ENCODE peak calls at places on chromosomes 1 and 21, in eight cellular contexts. One of them, this sample, is unnamed.
A peak's percentile ranks its signal among the peaks of the same experiment; 100 is the strongest.

GRCh38 chr1:215082532-215083407 is at the start of gene KCNK2:
- DNase-seq in ovary: no peak
- DNase-seq in heart right ventricle: no peak
- DNase-seq in CD4-positive, CD25-positive, alpha-beta regulatory T cell: no peak
- DNase-seq in A673: peak; percentile 16
- DNase-seq in tibial artery: peak; percentile 66
- DNase-seq in GM12864: no peak
- DNase-seq in cardiac muscle cell: peak; percentile 22
- DNase-seq in this sample: no peak

GRCh38 chr1:24717867-24718650 is 27.2 kb upstream of the CLIC4 start:
- DNase-seq in tibial artery: no peak
- DNase-seq in ovary: no peak
- DNase-seq in cardiac muscle cell: peak; percentile 27
- DNase-seq in GM12864: no peak
- DNase-seq in heart right ventricle: no peak
- DNase-seq in CD4-positive, CD25-positive, alpha-beta regulatory T cell: no peak
- DNase-seq in A673: no peak
- DNase-seq in this sample: no peak

GRCh38 chr1:243598433-243598832 is 251.6 kb downstream of the AKT3 start:
- DNase-seq in heart right ventricle: no peak
- DNase-seq in GM12864: peak; percentile 39
- DNase-seq in CD4-positive, CD25-positive, alpha-beta regulatory T cell: peak; percentile 23
- DNase-seq in tibial artery: no peak
- DNase-seq in ovary: no peak
- DNase-seq in cardiac muscle cell: peak; percentile 72
- DNase-seq in A673: no peak
- DNase-seq in this sample: no peak

GRCh38 chr1:69278923-69279322 is 288.8 kb upstream of the LRRC7 start:
- DNase-seq in CD4-positive, CD25-positive, alpha-beta regulatory T cell: no peak
- DNase-seq in heart right ventricle: no peak
- DNase-seq in GM12864: no peak
- DNase-seq in A673: no peak
- DNase-seq in ovary: no peak
- DNase-seq in cardiac muscle cell: no peak
- DNase-seq in tibial artery: no peak
- DNase-seq in this sample: no peak

GRCh38 chr1:85282424-85282823 is 6.0 kb upstream of the BCL10 start:
- DNase-seq in tibial artery: no peak
- DNase-seq in GM12864: no peak
- DNase-seq in CD4-positive, CD25-positive, alpha-beta regulatory T cell: no peak
- DNase-seq in ovary: no peak
- DNase-seq in cardiac muscle cell: no peak
- DNase-seq in heart right ventricle: no peak
- DNase-seq in A673: no peak
- DNase-seq in this sample: no peak

GRCh38 chr1:66478116-66478515 is 55.8 kb upstream of the SGIP1 start:
- DNase-seq in tibial artery: no peak
- DNase-seq in heart right ventricle: no peak
- DNase-seq in ovary: no peak
- DNase-seq in cardiac muscle cell: peak; percentile 58
- DNase-seq in CD4-positive, CD25-positive, alpha-beta regulatory T cell: no peak
- DNase-seq in GM12864: no peak
- DNase-seq in A673: peak; percentile 9
- DNase-seq in this sample: no peak

GRCh38 chr1:8018492-8019228 is 7.4 kb downstream of the ERRFI1 start:
- DNase-seq in tibial artery: no peak
- DNase-seq in A673: peak; percentile 48
- DNase-seq in CD4-positive, CD25-positive, alpha-beta regulatory T cell: no peak
- DNase-seq in ovary: no peak
- DNase-seq in heart right ventricle: no peak
- DNase-seq in cardiac muscle cell: peak; percentile 27
- DNase-seq in GM12864: no peak
- DNase-seq in this sample: no peak

GRCh38 chr1:157739229-157739901 is 37.6 kb downstream of the FCRL2 start:
- DNase-seq in tibial artery: no peak
- DNase-seq in GM12864: no peak
- DNase-seq in ovary: no peak
- DNase-seq in heart right ventricle: no peak
- DNase-seq in CD4-positive, CD25-positive, alpha-beta regulatory T cell: no peak
- DNase-seq in cardiac muscle cell: no peak
- DNase-seq in A673: no peak
- DNase-seq in this sample: no peak

GRCh38 chr1:225617479-225617878 is 35.4 kb downstream of the ENAH start:
- DNase-seq in CD4-positive, CD25-positive, alpha-beta regulatory T cell: no peak
- DNase-seq in heart right ventricle: no peak
- DNase-seq in GM12864: no peak
- DNase-seq in A673: no peak
- DNase-seq in tibial artery: no peak
- DNase-seq in cardiac muscle cell: no peak
- DNase-seq in ovary: no peak
- DNase-seq in this sample: no peak

GRCh38 chr21:45821315-45822001 is 160.1 kb upstream of the COL6A1 start:
- DNase-seq in cardiac muscle cell: no peak
- DNase-seq in heart right ventricle: no peak
- DNase-seq in CD4-positive, CD25-positive, alpha-beta regulatory T cell: no peak
- DNase-seq in ovary: no peak
- DNase-seq in tibial artery: peak; percentile 46
- DNase-seq in A673: no peak
- DNase-seq in GM12864: no peak
- DNase-seq in this sample: no peak

GRCh38 chr1:89633745-89634625 is 1.1 kb downstream of the LRRC8C start:
- DNase-seq in GM12864: no peak
- DNase-seq in A673: peak; percentile 18
- DNase-seq in cardiac muscle cell: peak; percentile 61
- DNase-seq in heart right ventricle: peak; percentile 27
- DNase-seq in CD4-positive, CD25-positive, alpha-beta regulatory T cell: peak; percentile 33
- DNase-seq in tibial artery: no peak
- DNase-seq in ovary: peak; percentile 41
- DNase-seq in this sample: no peak

GRCh38 chr1:64043328-64043727 is 160.1 kb upstream of the UBE2U start:
- DNase-seq in cardiac muscle cell: peak; percentile 38
- DNase-seq in A673: no peak
- DNase-seq in ovary: no peak
- DNase-seq in GM12864: no peak
- DNase-seq in CD4-positive, CD25-positive, alpha-beta regulatory T cell: no peak
- DNase-seq in heart right ventricle: no peak
- DNase-seq in tibial artery: no peak
- DNase-seq in this sample: no peak

GRCh38 chr1:213982515-213982813 is 5.3 kb upstream of the PROX1 start:
- DNase-seq in GM12864: no peak
- DNase-seq in ovary: no peak
- DNase-seq in cardiac muscle cell: no peak
- DNase-seq in CD4-positive, CD25-positive, alpha-beta regulatory T cell: no peak
- DNase-seq in tibial artery: no peak
- DNase-seq in A673: no peak
- DNase-seq in heart right ventricle: no peak
- DNase-seq in this sample: no peak

GRCh38 chr1:23646571-23646970 is 45.0 kb upstream of the RPL11 start:
- DNase-seq in tibial artery: no peak
- DNase-seq in GM12864: no peak
- DNase-seq in cardiac muscle cell: no peak
- DNase-seq in A673: no peak
- DNase-seq in ovary: no peak
- DNase-seq in CD4-positive, CD25-positive, alpha-beta regulatory T cell: no peak
- DNase-seq in heart right ventricle: no peak
- DNase-seq in this sample: no peak

GRCh38 chr1:246182149-246182851 is 324.8 kb downstream of the SMYD3 start:
- DNase-seq in heart right ventricle: no peak
- DNase-seq in CD4-positive, CD25-positive, alpha-beta regulatory T cell: no peak
- DNase-seq in A673: no peak
- DNase-seq in ovary: no peak
- DNase-seq in tibial artery: no peak
- DNase-seq in cardiac muscle cell: no peak
- DNase-seq in GM12864: no peak
- DNase-seq in this sample: no peak

GRCh38 chr1:56634981-56635380 is 10.1 kb upstream of the PRKAA2 start:
- DNase-seq in tibial artery: no peak
- DNase-seq in heart right ventricle: no peak
- DNase-seq in cardiac muscle cell: no peak
- DNase-seq in A673: no peak
- DNase-seq in ovary: no peak
- DNase-seq in CD4-positive, CD25-positive, alpha-beta regulatory T cell: no peak
- DNase-seq in GM12864: no peak
- DNase-seq in this sample: no peak

GRCh38 chr21:39625211-39625895 is 12.6 kb downstream of the B3GALT5 start:
- DNase-seq in A673: no peak
- DNase-seq in cardiac muscle cell: no peak
- DNase-seq in CD4-positive, CD25-positive, alpha-beta regulatory T cell: no peak
- DNase-seq in GM12864: no peak
- DNase-seq in heart right ventricle: no peak
- DNase-seq in tibial artery: no peak
- DNase-seq in ovary: no peak
- DNase-seq in this sample: no peak

GRCh38 chr1:245858022-245858421 is 649.1 kb downstream of the SMYD3 start:
- DNase-seq in A673: peak; percentile 5
- DNase-seq in heart right ventricle: no peak
- DNase-seq in GM12864: no peak
- DNase-seq in ovary: no peak
- DNase-seq in tibial artery: no peak
- DNase-seq in CD4-positive, CD25-positive, alpha-beta regulatory T cell: no peak
- DNase-seq in cardiac muscle cell: no peak
- DNase-seq in this sample: no peak

GRCh38 chr1:64417828-64418227 is 52.1 kb upstream of the CACHD1 start:
- DNase-seq in heart right ventricle: no peak
- DNase-seq in A673: no peak
- DNase-seq in cardiac muscle cell: no peak
- DNase-seq in tibial artery: no peak
- DNase-seq in GM12864: no peak
- DNase-seq in ovary: no peak
- DNase-seq in CD4-positive, CD25-positive, alpha-beta regulatory T cell: no peak
- DNase-seq in this sample: no peak

GRCh38 chr1:160428655-160429054 is 28.3 kb downstream of the VANGL2 start:
- DNase-seq in ovary: no peak
- DNase-seq in cardiac muscle cell: peak; percentile 72
- DNase-seq in heart right ventricle: peak; percentile 50
- DNase-seq in A673: peak; percentile 68
- DNase-seq in GM12864: no peak
- DNase-seq in CD4-positive, CD25-positive, alpha-beta regulatory T cell: peak; percentile 42
- DNase-seq in tibial artery: no peak
- DNase-seq in this sample: no peak

GRCh38 chr1:52911541-52911940 is 10.0 kb downstream of the ECHDC2 start:
- DNase-seq in GM12864: no peak
- DNase-seq in ovary: no peak
- DNase-seq in cardiac muscle cell: no peak
- DNase-seq in heart right ventricle: no peak
- DNase-seq in CD4-positive, CD25-positive, alpha-beta regulatory T cell: no peak
- DNase-seq in A673: no peak
- DNase-seq in tibial artery: no peak
- DNase-seq in this sample: no peak

GRCh38 chr1:113792986-113793385 is 19.3 kb downstream of the RSBN1 start:
- DNase-seq in GM12864: no peak
- DNase-seq in cardiac muscle cell: peak; percentile 48
- DNase-seq in tibial artery: no peak
- DNase-seq in CD4-positive, CD25-positive, alpha-beta regulatory T cell: no peak
- DNase-seq in ovary: no peak
- DNase-seq in heart right ventricle: no peak
- DNase-seq in A673: no peak
- DNase-seq in this sample: no peak

GRCh38 chr1:36864182-36865079 is 169.9 kb downstream of the GRIK3 start:
- DNase-seq in heart right ventricle: no peak
- DNase-seq in CD4-positive, CD25-positive, alpha-beta regulatory T cell: no peak
- DNase-seq in A673: peak; percentile 17
- DNase-seq in cardiac muscle cell: no peak
- DNase-seq in ovary: no peak
- DNase-seq in tibial artery: no peak
- DNase-seq in GM12864: no peak
- DNase-seq in this sample: no peak

GRCh38 chr1:201269241-201269640 is 14.1 kb upstream of the PKP1 start:
- DNase-seq in A673: no peak
- DNase-seq in cardiac muscle cell: no peak
- DNase-seq in heart right ventricle: no peak
- DNase-seq in tibial artery: no peak
- DNase-seq in CD4-positive, CD25-positive, alpha-beta regulatory T cell: no peak
- DNase-seq in GM12864: no peak
- DNase-seq in ovary: no peak
- DNase-seq in this sample: no peak

GRCh38 chr1:94259635-94260289 is 22.4 kb upstream of the ARHGAP29 start:
- DNase-seq in tibial artery: no peak
- DNase-seq in A673: no peak
- DNase-seq in heart right ventricle: no peak
- DNase-seq in ovary: no peak
- DNase-seq in cardiac muscle cell: peak; percentile 74
- DNase-seq in CD4-positive, CD25-positive, alpha-beta regulatory T cell: no peak
- DNase-seq in GM12864: no peak
- DNase-seq in this sample: no peak

GRCh38 chr1:112762541-112763141 is 47.5 kb upstream of the PPM1J start:
- DNase-seq in cardiac muscle cell: peak; percentile 25
- DNase-seq in A673: peak; percentile 55
- DNase-seq in tibial artery: no peak
- DNase-seq in GM12864: no peak
- DNase-seq in heart right ventricle: no peak
- DNase-seq in ovary: no peak
- DNase-seq in CD4-positive, CD25-positive, alpha-beta regulatory T cell: no peak
- DNase-seq in this sample: no peak
- H3K4me3 ChIP-seq in cardiac muscle cell: no peak overlapping the region
- H3K4me3 ChIP-seq in A673: no peak overlapping the region
- H3K4me3 ChIP-seq in tibial artery: no peak overlapping the region
- H3K4me3 ChIP-seq in GM12864: no peak overlapping the region
- H3K4me3 ChIP-seq in heart right ventricle: no peak overlapping the region
- H3K4me3 ChIP-seq in ovary: no peak overlapping the region
- H3K4me3 ChIP-seq in CD4-positive, CD25-positive, alpha-beta regulatory T cell: no peak overlapping the region
- H3K4me3 ChIP-seq in this sample: no peak overlapping the region

GRCh38 chr1:234561322-234561721 is 48.7 kb downstream of the IRF2BP2 start:
- DNase-seq in ovary: no peak
- DNase-seq in CD4-positive, CD25-positive, alpha-beta regulatory T cell: no peak
- DNase-seq in tibial artery: no peak
- DNase-seq in cardiac muscle cell: no peak
- DNase-seq in heart right ventricle: no peak
- DNase-seq in GM12864: no peak
- DNase-seq in A673: no peak
- DNase-seq in this sample: no peak
- H3K4me3 ChIP-seq in ovary: no peak overlapping the region
- H3K4me3 ChIP-seq in CD4-positive, CD25-positive, alpha-beta regulatory T cell: no peak overlapping the region
- H3K4me3 ChIP-seq in tibial artery: no peak overlapping the region
- H3K4me3 ChIP-seq in cardiac muscle cell: no peak overlapping the region
- H3K4me3 ChIP-seq in heart right ventricle: no peak overlapping the region
- H3K4me3 ChIP-seq in GM12864: no peak overlapping the region
- H3K4me3 ChIP-seq in A673: no peak overlapping the region
- H3K4me3 ChIP-seq in this sample: no peak overlapping the region

GRCh38 chr1:4397196-4397595 is 257.2 kb upstream of the AJAP1 start:
- DNase-seq in GM12864: no peak
- DNase-seq in tibial artery: no peak
- DNase-seq in cardiac muscle cell: no peak
- DNase-seq in ovary: no peak
- DNase-seq in A673: peak; percentile 10
- DNase-seq in heart right ventricle: no peak
- DNase-seq in CD4-positive, CD25-positive, alpha-beta regulatory T cell: no peak
- DNase-seq in this sample: no peak
- H3K4me3 ChIP-seq in GM12864: no peak overlapping the region
- H3K4me3 ChIP-seq in tibial artery: no peak overlapping the region
- H3K4me3 ChIP-seq in cardiac muscle cell: no peak overlapping the region
- H3K4me3 ChIP-seq in ovary: no peak overlapping the region
- H3K4me3 ChIP-seq in A673: no peak overlapping the region
- H3K4me3 ChIP-seq in heart right ventricle: no peak overlapping the region
- H3K4me3 ChIP-seq in CD4-positive, CD25-positive, alpha-beta regulatory T cell: no peak overlapping the region
- H3K4me3 ChIP-seq in this sample: no peak overlapping the region

DNA sequence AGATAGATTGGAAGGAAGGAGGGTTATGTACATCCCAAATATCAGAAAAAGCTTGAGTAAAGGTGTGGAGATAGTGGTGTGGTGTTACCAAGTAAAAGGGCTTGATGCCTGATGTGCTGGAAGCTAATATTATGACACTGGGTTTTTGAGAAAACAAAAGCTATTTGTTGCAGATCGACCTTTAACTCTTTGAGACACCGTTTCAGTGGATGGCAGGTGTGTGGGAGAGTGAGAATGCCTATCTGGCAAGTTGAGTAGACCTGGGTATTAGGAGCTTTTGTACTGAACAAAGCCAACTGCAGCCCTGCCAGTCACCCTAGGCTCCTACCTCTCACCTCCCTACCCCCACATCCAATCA is 1.4 kb downstream of the MMACHC start:
- DNase-seq in A673: no peak
- DNase-seq in tibial artery: no peak
- DNase-seq in GM12864: no peak
- DNase-seq in heart right ventricle: no peak
- DNase-seq in ovary: no peak
- DNase-seq in cardiac muscle cell: no peak
- DNase-seq in CD4-positive, CD25-positive, alpha-beta regulatory T cell: no peak
- DNase-seq in this sample: no peak
- H3K4me3 ChIP-seq in A673: peak overlapping the region; percentile 59
- H3K4me3 ChIP-seq in tibial artery: no peak overlapping the region
- H3K4me3 ChIP-seq in GM12864: no peak overlapping the region
- H3K4me3 ChIP-seq in heart right ventricle: no peak overlapping the region
- H3K4me3 ChIP-seq in ovary: no peak overlapping the region
- H3K4me3 ChIP-seq in cardiac muscle cell: no peak overlapping the region
- H3K4me3 ChIP-seq in CD4-positive, CD25-positive, alpha-beta regulatory T cell: peak overlapping the region; percentile 38
- H3K4me3 ChIP-seq in this sample: peak overlapping the region; percentile 60